ENCODE peak calls at places on chromosome 9, in ten cellular contexts. U is AG09319; L is GM03348; W is right lobe of liver; T is pancreas; G is stimulated activated CD4-positive, alpha-beta T cell treated with anti-CD3 and anti-CD28 coated beads, Interleukin-15, amount 100 ng/mL, for 1 hour; B is NCI-H1417; X is activated naive CD8-positive, alpha-beta T cell treated with anti-CD3 and anti-CD28 coated beads, Interleukin-2, amount 50 U/mL, for 24 hours; N is activated T-helper 1 cell treated with anti-CD3 and anti-CD28 coated beads, Interleukin-12 subunit alpha, Interleukin-12 subunit beta, Interleukin-2, Interleukin-4 antibody, amounts not matched to agents 30 ng/mL and 10 ng/mL and 1 ng/mL, durations not matched to agents 14 hours and 24 hours and 36 hours; O is Caco-2. Y is an unnamed sample.

GRCh38 chr9:115261656-115262081 is 143.7 kb upstream of the TNC start:
- DNase-seq in U (no peak), L (peak), W (no peak), T (no peak), G (no peak), B (no peak), X (no peak), N (no peak), O (no peak), Y (no peak)

GRCh38 chr9:111948958-111949357 is 52.3 kb downstream of the UGCG start:
- DNase-seq in U (no peak), L (no peak), W (no peak), T (no peak), G (no peak), B (no peak), X (no peak), N (no peak), O (no peak), Y (no peak)

GRCh38 chr9:99046542-99047071 is 58.3 kb upstream of the TGFBR1 start:
- DNase-seq in U (no peak), L (no peak), W (no peak), T (no peak), G (no peak), B (no peak), X (no peak), N (no peak), O (no peak), Y (no peak)

GRCh38 chr9:4640027-4640426 is 22.1 kb upstream of the PLPP6 start:
- DNase-seq in U (no peak), L (peak), W (no peak), T (no peak), G (no peak), B (no peak), X (peak), N (no peak), O (peak), Y (no peak)

GRCh38 chr9:33315371-33315770 is 25.1 kb downstream of the NFX1 start:
- DNase-seq in U (no peak), L (no peak), W (no peak), T (no peak), G (no peak), B (no peak), X (no peak), N (no peak), O (no peak), Y (no peak)

GRCh38 chr9:93711002-93711401 is 134.6 kb downstream of the PHF2 start:
- DNase-seq in U (no peak), L (no peak), W (no peak), T (no peak), G (no peak), B (no peak), X (no peak), N (no peak), O (no peak), Y (no peak)

GRCh38 chr9:35102465-35102768 is 514 bp downstream of the STOML2 start:
- DNase-seq in U (no peak), L (peak), W (no peak), T (no peak), G (no peak), B (no peak), X (peak), N (no peak), O (no peak), Y (no peak)

GRCh38 chr9:114110180-114110579 is 11.1 kb upstream of the KIF12 start:
- DNase-seq in U (peak), L (peak), W (no peak), T (no peak), G (no peak), B (no peak), X (no peak), N (no peak), O (no peak), Y (no peak)

GRCh38 chr9:127783111-127783621 is 2.7 kb upstream of the CDK9 start:
- DNase-seq in U (no peak), L (no peak), W (no peak), T (peak), G (peak), B (no peak), X (peak), N (peak), O (no peak), Y (no peak)

GRCh38 chr9:132651259-132651658 is 18.5 kb downstream of the DDX31 start:
- DNase-seq in U (peak), L (peak), W (no peak), T (no peak), G (no peak), B (no peak), X (no peak), N (no peak), O (peak), Y (no peak)

GRCh38 chr9:84300271-84300670 is 40.3 kb downstream of the SLC28A3 start:
- DNase-seq in U (no peak), L (peak), W (no peak), T (no peak), G (no peak), B (no peak), X (no peak), N (no peak), O (no peak), Y (no peak)

GRCh38 chr9:132507670-132508469 is 74.5 kb upstream of the BARHL1 start:
- DNase-seq in U (peak), L (peak), W (peak), T (no peak), G (peak), B (peak), X (peak), N (peak), O (peak), Y (peak)

GRCh38 chr9:135330685-135331590 is 148.6 kb upstream of the PPP1R26 start:
- DNase-seq in U (no peak), L (no peak), W (no peak), T (no peak), G (no peak), B (no peak), X (no peak), N (no peak), O (no peak), Y (no peak)

Y was measured in HuH-7.5.